ENCODE peak calls at places on chromosomes 7 and 10, in five cellular contexts. One of them, this sample, is unnamed.

GRCh38 chr10:17162828-17163227 is 33.2 kb upstream of the CUBN start:
- DNase-seq in stimulated activated CD4-positive, alpha-beta T cell treated with anti-CD3 and anti-CD28 coated beads, Interleukin-12 subunit alpha, Interleukin-12 subunit beta, amount 100 ng/mL, for 4 hours: no peak
- DNase-seq in EL: no peak
- DNase-seq in IMR-90: no peak
- DNase-seq in stimulated activated naive CD8-positive, alpha-beta T cell treated with anti-CD3 and anti-CD28 coated beads, Interleukin-15, amount 100 ng/mL, for 72 hours: no peak
- DNase-seq in this sample: no peak

GRCh38 chr10:20006169-20006870 is 190.1 kb downstream of the PLXDC2 start:
- DNase-seq in IMR-90: no peak
- DNase-seq in stimulated activated naive CD8-positive, alpha-beta T cell treated with anti-CD3 and anti-CD28 coated beads, Interleukin-15, amount 100 ng/mL, for 72 hours: no peak
- DNase-seq in stimulated activated CD4-positive, alpha-beta T cell treated with anti-CD3 and anti-CD28 coated beads, Interleukin-12 subunit alpha, Interleukin-12 subunit beta, amount 100 ng/mL, for 4 hours: no peak
- DNase-seq in EL: no peak
- DNase-seq in this sample: no peak

GRCh38 chr10:133362846-133363245 is 5.0 kb upstream of the FUOM start:
- DNase-seq in EL: no peak
- DNase-seq in stimulated activated naive CD8-positive, alpha-beta T cell treated with anti-CD3 and anti-CD28 coated beads, Interleukin-15, amount 100 ng/mL, for 72 hours: no peak
- DNase-seq in stimulated activated CD4-positive, alpha-beta T cell treated with anti-CD3 and anti-CD28 coated beads, Interleukin-12 subunit alpha, Interleukin-12 subunit beta, amount 100 ng/mL, for 4 hours: no peak
- DNase-seq in IMR-90: no peak
- DNase-seq in this sample: no peak

GRCh38 chr10:103968441-103969391 is 1.8 kb downstream of the SLK start:
- DNase-seq in stimulated activated naive CD8-positive, alpha-beta T cell treated with anti-CD3 and anti-CD28 coated beads, Interleukin-15, amount 100 ng/mL, for 72 hours: no peak
- DNase-seq in IMR-90: peak
- DNase-seq in stimulated activated CD4-positive, alpha-beta T cell treated with anti-CD3 and anti-CD28 coated beads, Interleukin-12 subunit alpha, Interleukin-12 subunit beta, amount 100 ng/mL, for 4 hours: no peak
- DNase-seq in EL: peak
- DNase-seq in this sample: no peak

GRCh38 chr7:2560175-2560695 is 1.5 kb downstream of the IQCE start:
- DNase-seq in stimulated activated naive CD8-positive, alpha-beta T cell treated with anti-CD3 and anti-CD28 coated beads, Interleukin-15, amount 100 ng/mL, for 72 hours: no peak
- DNase-seq in IMR-90: no peak
- DNase-seq in EL: peak
- DNase-seq in stimulated activated CD4-positive, alpha-beta T cell treated with anti-CD3 and anti-CD28 coated beads, Interleukin-12 subunit alpha, Interleukin-12 subunit beta, amount 100 ng/mL, for 4 hours: no peak
- DNase-seq in this sample: no peak

GRCh38 chr7:68564741-68565140 is 1033.5 kb upstream of the AUTS2 start:
- DNase-seq in IMR-90: no peak
- DNase-seq in EL: no peak
- DNase-seq in stimulated activated CD4-positive, alpha-beta T cell treated with anti-CD3 and anti-CD28 coated beads, Interleukin-12 subunit alpha, Interleukin-12 subunit beta, amount 100 ng/mL, for 4 hours: no peak
- DNase-seq in stimulated activated naive CD8-positive, alpha-beta T cell treated with anti-CD3 and anti-CD28 coated beads, Interleukin-15, amount 100 ng/mL, for 72 hours: no peak
- DNase-seq in this sample: no peak

GRCh38 chr10:24681476-24682088 is 42.1 kb downstream of the ARHGAP21 start:
- DNase-seq in IMR-90: no peak
- DNase-seq in stimulated activated naive CD8-positive, alpha-beta T cell treated with anti-CD3 and anti-CD28 coated beads, Interleukin-15, amount 100 ng/mL, for 72 hours: no peak
- DNase-seq in stimulated activated CD4-positive, alpha-beta T cell treated with anti-CD3 and anti-CD28 coated beads, Interleukin-12 subunit alpha, Interleukin-12 subunit beta, amount 100 ng/mL, for 4 hours: no peak
- DNase-seq in EL: no peak
- DNase-seq in this sample: no peak

GRCh38 chr7:156356551-156356950 is 284.0 kb upstream of the RNF32 start:
- DNase-seq in stimulated activated CD4-positive, alpha-beta T cell treated with anti-CD3 and anti-CD28 coated beads, Interleukin-12 subunit alpha, Interleukin-12 subunit beta, amount 100 ng/mL, for 4 hours: no peak
- DNase-seq in stimulated activated naive CD8-positive, alpha-beta T cell treated with anti-CD3 and anti-CD28 coated beads, Interleukin-15, amount 100 ng/mL, for 72 hours: no peak
- DNase-seq in EL: no peak
- DNase-seq in IMR-90: no peak
- DNase-seq in this sample: no peak

GRCh38 chr10:70130878-70131559 is 1.6 kb downstream of the AIFM2 start:
- DNase-seq in IMR-90: peak
- DNase-seq in stimulated activated CD4-positive, alpha-beta T cell treated with anti-CD3 and anti-CD28 coated beads, Interleukin-12 subunit alpha, Interleukin-12 subunit beta, amount 100 ng/mL, for 4 hours: no peak
- DNase-seq in EL: peak
- DNase-seq in stimulated activated naive CD8-positive, alpha-beta T cell treated with anti-CD3 and anti-CD28 coated beads, Interleukin-15, amount 100 ng/mL, for 72 hours: no peak
- DNase-seq in this sample: no peak